ENCODE peak calls at places on chromosomes 5 and 9, in five cellular contexts. A is H7, R is IMR-90, S is right lobe of liver, O is astrocyte. J is an unnamed sample. For H3K27me3, the result is how much of the 10 kb centered on the place peaks cover.

GRCh38 chr5:53206562-53206961 is 97.0 kb upstream of the MOCS2 start:
- DNase-seq in A (no peak), R (no peak), S (no peak), O (no peak), J (no peak)

GRCh38 chr5:173717959-173718358 is 101.5 kb upstream of the BOD1 start:
- DNase-seq in A (no peak), R (no peak), S (no peak), O (no peak), J (no peak)

GRCh38 chr9:123438321-123438720 is 82.3 kb downstream of the CRB2 start:
- DNase-seq in A (no peak), R (peak), S (no peak), O (peak), J (no peak)

GRCh38 chr9:96317335-96317980 is 15.5 kb upstream of the HSD17B3 start:
- DNase-seq in A (peak), R (peak), S (no peak), O (peak), J (peak)

GRCh38 chr9:6938447-6938846 is 180.7 kb downstream of the KDM4C start:
- DNase-seq in A (no peak), R (peak), S (no peak), O (peak), J (no peak)

GRCh38 chr5:96220610-96221390 is 212.2 kb downstream of the PCSK1 start:
- DNase-seq in A (no peak), R (peak), S (no peak), O (peak), J (no peak)

GRCh38 chr5:35129921-35130485 is 82.3 kb upstream of the AGXT2 start:
- DNase-seq in A (no peak), R (peak), S (peak), O (peak), J (peak)

GRCh38 chr5:168468836-168469235 is 17.4 kb upstream of the RARS1 start:
- DNase-seq in A (no peak), R (peak), S (no peak), O (peak), J (no peak)

GRCh38 chr9:85258823-85259370 is 482.9 kb downstream of the AGTPBP1 start:
- DNase-seq in A (peak), R (no peak), S (peak), O (peak), J (peak)

GRCh38 chr9:96199006-96199405 is 103.0 kb downstream of the HSD17B3 start:
- DNase-seq in A (no peak), R (no peak), S (no peak), O (no peak), J (no peak)

GRCh38 chr9:18473551-18474279 is at the start of gene ADAMTSL1:
- DNase-seq in A (peak), R (peak), S (no peak), O (peak), J (peak)

GRCh38 chr5:171323806-171324632 is 15.0 kb downstream of the TLX3 start:
- DNase-seq in A (no peak), R (no peak), S (no peak), O (no peak), J (no peak)

GRCh38 chr5:158152151-158152550 is 293.2 kb upstream of the CLINT1 start:
- DNase-seq in A (no peak), R (no peak), S (no peak), O (peak), J (no peak)

GRCh38 chr5:76801159-76801802 is 17.5 kb upstream of the F2RL1 start:
- DNase-seq in A (no peak), R (peak), S (no peak), O (peak), J (peak)

GRCh38 chr5:5140051-5141010 is at the start of gene ADAMTS16:
- DNase-seq in A (peak), R (no peak), S (no peak), O (no peak), J (no peak)

GRCh38 chr5:31054436-31054835 is 139.1 kb upstream of the CDH6 start:
- DNase-seq in A (no peak), R (peak), S (no peak), O (no peak), J (no peak)

GRCh38 chr5:80083115-80083890 is 48.2 kb downstream of the THBS4 start:
- DNase-seq in A (peak), R (peak), S (no peak), O (peak), J (peak)

GRCh38 chr5:81553570-81554212 is 159.8 kb upstream of the ACOT12 start:
- DNase-seq in A (no peak), R (no peak), S (no peak), O (no peak), J (no peak)
- H3K4me3 ChIP-seq in A (no peak), R (no peak), S (no peak), O (no peak), J (no peak)

DNA sequence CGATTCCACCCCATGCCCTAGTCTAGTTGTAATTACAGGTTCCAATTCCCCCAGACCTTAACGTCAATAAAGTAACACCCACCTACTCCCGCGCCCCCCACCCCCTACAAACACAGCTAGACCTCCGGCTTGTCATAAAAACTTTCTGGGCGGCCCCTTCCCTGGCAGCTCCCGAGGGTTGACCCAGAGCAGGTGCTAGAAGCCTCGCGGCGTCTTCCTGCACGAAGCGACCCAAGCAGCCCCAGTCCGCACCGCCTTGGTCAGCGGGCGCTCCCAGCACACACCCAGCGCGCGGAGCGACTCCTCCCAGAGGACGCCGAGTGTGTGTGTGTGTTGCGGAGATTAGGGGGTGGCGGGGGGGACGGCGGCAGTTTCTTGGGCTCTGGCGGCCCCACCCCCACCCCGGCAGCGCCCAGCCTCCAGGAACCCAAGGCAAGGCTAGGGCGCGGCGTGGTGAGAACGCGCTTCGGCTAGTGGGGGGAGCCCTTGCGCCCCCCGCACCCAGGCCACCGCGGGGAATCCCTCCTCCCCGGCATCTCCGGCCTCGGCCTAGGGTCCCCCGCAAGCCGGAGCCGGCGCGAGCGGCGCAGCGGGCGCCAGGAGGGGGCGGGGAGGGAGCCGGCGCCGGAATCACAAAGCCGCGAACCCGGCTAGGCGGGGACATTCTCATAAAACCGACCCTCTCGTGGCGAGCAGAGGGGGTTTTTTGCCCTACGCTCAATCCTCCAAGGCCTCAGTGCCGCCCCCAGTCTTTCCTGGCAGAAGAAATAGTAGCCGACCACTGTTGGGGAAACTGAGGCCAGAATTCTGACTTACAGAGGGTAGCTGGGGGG is 2.2 kb downstream of the PCDH1 start:
- DNase-seq in A (peak), R (no peak), S (no peak), O (no peak), J (no peak)
- H3K27me3 ChIP-seq in A (under half), R (half or more), S (under half), O (under half), J (under half)

DNA sequence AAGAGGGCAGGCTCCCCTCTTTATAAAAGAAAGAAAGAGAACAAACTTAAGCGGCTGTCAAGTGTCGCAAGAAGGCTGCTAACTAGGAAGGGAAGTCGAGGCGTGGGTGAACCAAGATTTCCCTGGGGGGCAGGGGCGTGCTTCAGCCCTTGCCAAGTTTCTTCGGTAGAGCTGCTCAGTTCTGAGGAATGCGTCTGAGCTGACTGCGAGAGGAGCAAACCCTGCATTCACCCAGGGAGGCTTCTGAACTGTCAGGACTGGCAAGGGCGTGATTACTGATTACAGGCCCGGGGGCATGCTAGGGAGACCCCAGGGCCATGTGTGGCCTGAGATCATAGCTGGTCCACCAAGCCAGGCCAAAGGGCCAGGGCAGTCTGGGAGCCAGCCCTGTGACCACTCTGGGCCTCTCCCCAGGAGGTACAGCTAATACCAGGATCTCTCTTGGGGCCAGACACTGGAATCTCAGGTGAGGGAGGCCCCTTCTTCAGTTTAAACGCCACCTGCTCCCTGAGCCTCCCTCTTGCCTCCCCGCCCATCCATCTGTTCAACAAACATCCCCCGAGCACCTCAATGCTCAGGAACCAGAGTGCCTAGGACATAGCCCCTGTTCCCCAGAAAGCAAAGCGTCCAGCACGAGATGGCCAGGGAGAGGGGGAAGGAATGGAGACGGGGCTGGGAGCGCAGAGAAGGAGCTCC is 30.9 kb downstream of the SARDH start:
- DNase-seq in A (peak), R (peak), S (no peak), O (peak), J (no peak)
- H3K4me3 ChIP-seq in A (no peak), R (no peak), S (no peak), O (no peak), J (no peak)

GRCh38 chr9:93288341-93288740 is 104.4 kb downstream of the WNK2 start:
- DNase-seq in A (peak), R (no peak), S (no peak), O (no peak), J (no peak)
- H3K27me3 ChIP-seq in A (under half), R (under half), S (under half), O (under half), J (under half)

J was measured in MG63.